ENCODE peak calls at places on chromosome 1, in five cellular contexts. U is GM12878, K is HEK293T, X is H1, Q is HepG2. Y is an unnamed sample.

GRCh38 chr1:206693029-206693428 is 8.3 kb downstream of the MAPKAPK2 start:
- DNase-seq in U (no peak), K (no peak), X (no peak), Q (no peak), Y (no peak)

GRCh38 chr1:218698181-218698580 is 353.0 kb downstream of the TGFB2 start:
- DNase-seq in U (no peak), K (no peak), X (no peak), Q (no peak), Y (no peak)

GRCh38 chr1:179809506-179810366 is 66.6 kb downstream of the FAM163A start:
- DNase-seq in U (peak), K (peak), X (peak), Q (peak), Y (peak)

GRCh38 chr1:201568859-201569294 is 29.9 kb downstream of the NAV1 start:
- DNase-seq in U (no peak), K (no peak), X (no peak), Q (no peak), Y (no peak)

GRCh38 chr1:41108696-41109284 is 87.3 kb upstream of the SLFNL1 start:
- DNase-seq in U (no peak), K (no peak), X (no peak), Q (no peak), Y (no peak)

GRCh38 chr1:67855444-67855843 is 22.2 kb upstream of the GNG12 start:
- DNase-seq in U (no peak), K (no peak), X (no peak), Q (no peak), Y (no peak)

GRCh38 chr1:13808729-13809131 is 108.7 kb downstream of the PRDM2 start:
- DNase-seq in U (no peak), K (no peak), X (no peak), Q (no peak), Y (no peak)

GRCh38 chr1:155104605-155105534 is 22.8 kb upstream of the EFNA1 start:
- DNase-seq in U (no peak), K (no peak), X (no peak), Q (no peak), Y (no peak)

GRCh38 chr1:228371741-228372182 is 34.9 kb downstream of the TRIM11 start:
- DNase-seq in U (no peak), K (no peak), X (no peak), Q (no peak), Y (no peak)

GRCh38 chr1:172430128-172430454 is 9.6 kb downstream of the C1orf105 start:
- DNase-seq in U (no peak), K (no peak), X (no peak), Q (no peak), Y (no peak)
- TF ChIP-seq SUZ12 in U (no peak), K (no peak), X (no peak), Q (no peak), Y (no peak)

GRCh38 chr1:56426587-56426986 is 152.8 kb downstream of the PLPP3 start:
- DNase-seq in U (no peak), K (no peak), X (no peak), Q (no peak), Y (no peak)

GRCh38 chr1:56425494-56425860 is 153.9 kb downstream of the PLPP3 start:
- DNase-seq in U (no peak), K (no peak), X (no peak), Q (no peak), Y (no peak)

GRCh38 chr1:56429288-56429687 is 150.1 kb downstream of the PLPP3 start:
- DNase-seq in U (no peak), K (no peak), X (no peak), Q (no peak), Y (no peak)

GRCh38 chr1:56423716-56424115 is 155.6 kb downstream of the PLPP3 start:
- DNase-seq in U (no peak), K (no peak), X (no peak), Q (no peak), Y (no peak)

GRCh38 chr1:56424744-56425493 is 154.4 kb downstream of the PLPP3 start:
- DNase-seq in U (no peak), K (no peak), X (no peak), Q (peak), Y (peak)
- TF ChIP-seq SUZ12 in U (no peak), K (no peak), X (no peak), Q (no peak), Y (no peak)

DNA sequence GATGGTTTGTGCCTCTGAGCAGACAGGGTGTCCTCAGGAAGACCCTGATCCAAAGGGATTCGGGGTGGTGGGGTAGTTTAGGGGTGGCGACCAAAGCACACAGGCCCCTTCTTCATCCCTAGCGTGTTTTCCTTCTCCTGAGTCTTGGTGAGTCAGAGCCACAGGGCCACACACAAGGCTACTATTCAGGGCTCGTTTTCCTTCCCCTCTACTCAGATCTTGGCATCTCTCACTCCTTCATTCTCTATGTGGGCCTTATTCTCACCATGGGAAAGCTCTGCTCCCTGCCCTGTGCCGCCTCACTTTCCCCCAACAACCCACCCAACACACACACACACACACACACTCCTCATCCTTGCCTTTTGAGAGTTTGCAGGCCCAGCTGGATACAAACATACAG is 43.6 kb upstream of the WNT2B start:
- DNase-seq in U (no peak), K (no peak), X (no peak), Q (no peak), Y (no peak)
- TF ChIP-seq SUZ12 in U (no peak), K (no peak), X (no peak), Q (no peak), Y (no peak)

GRCh38 chr1:47420547-47420946 is 4.5 kb downstream of the FOXE3 start:
- DNase-seq in U (no peak), K (no peak), X (no peak), Q (no peak), Y (no peak)

GRCh38 chr1:47418681-47419272 is 2.7 kb downstream of the FOXE3 start:
- DNase-seq in U (no peak), K (no peak), X (no peak), Q (no peak), Y (no peak)

GRCh38 chr1:47423872-47424271 is 7.8 kb downstream of the FOXE3 start:
- DNase-seq in U (no peak), K (no peak), X (no peak), Q (no peak), Y (no peak)

DNA sequence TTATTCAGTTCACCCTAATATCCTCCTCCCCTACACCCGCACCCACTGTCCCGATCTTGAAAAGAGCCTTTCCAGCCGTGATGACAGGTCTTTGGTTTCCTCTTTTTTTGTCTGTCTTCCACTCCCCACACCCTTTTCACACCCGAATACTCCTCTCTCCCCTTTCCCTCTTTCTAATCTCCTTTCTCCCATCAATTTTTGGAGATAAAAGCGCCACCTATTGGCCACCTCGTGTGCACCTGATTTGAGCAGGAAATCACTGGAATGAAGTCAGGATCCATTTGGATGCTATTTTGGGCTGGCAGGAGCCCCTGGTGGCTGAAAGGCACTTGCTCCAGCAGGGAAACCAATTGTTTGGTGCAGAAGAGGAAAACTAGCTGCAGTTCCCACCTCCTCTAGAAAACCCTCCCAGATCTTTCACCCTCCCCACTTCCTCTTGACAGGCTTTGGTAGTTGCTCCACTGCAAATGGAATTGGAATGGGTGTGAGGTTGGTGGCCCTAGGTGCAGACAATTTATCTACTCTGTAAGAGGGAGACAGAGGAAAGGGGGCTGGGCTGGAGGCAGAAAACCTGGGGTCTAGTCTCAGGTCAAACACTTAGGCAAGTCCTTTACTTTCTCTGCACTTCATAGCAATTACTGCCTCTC is 8.4 kb downstream of the FOXE3 start:
- DNase-seq in U (no peak), K (peak), X (no peak), Q (peak), Y (peak)
- TF ChIP-seq SUZ12 in U (no peak), K (no peak), X (no peak), Q (no peak), Y (no peak)

GRCh38 chr1:29998686-29999085 is 724.7 kb downstream of the MATN1 start:
- DNase-seq in U (no peak), K (no peak), X (no peak), Q (no peak), Y (no peak)
- TF ChIP-seq SUZ12 in U (no peak), K (no peak), X (no peak), Q (no peak), Y (no peak)

DNA sequence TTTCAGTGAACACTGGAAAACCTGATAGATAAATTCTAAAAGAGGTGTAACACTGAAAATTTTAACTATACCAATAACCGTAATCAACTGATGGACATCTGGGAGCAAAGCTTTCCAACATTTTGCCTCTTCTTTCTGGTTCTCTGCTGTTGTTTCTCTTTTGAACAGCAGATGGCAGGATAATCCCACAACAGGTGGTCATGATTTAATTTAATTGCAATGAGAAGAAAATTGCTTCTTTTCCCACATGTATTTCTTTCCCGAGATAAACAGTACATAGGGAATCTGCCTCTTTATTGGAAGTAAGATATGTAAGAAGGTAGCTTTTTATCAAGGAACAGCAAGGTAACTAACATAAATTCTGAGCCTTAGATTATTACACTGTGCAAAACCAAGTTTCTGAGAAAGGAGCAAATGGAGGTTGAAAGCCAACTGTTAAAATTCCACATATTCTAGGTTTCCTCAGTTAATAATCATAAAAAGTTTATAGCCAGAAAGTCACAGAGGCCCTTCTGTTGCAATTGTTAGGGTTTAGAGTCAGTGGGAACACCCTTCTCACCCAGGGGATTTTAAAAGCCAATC is 72.9 kb downstream of the RPS6KA1 start:
- DNase-seq in U (no peak), K (peak), X (no peak), Q (peak), Y (no peak)
- TF ChIP-seq SUZ12 in U (no peak), K (no peak), X (no peak), Q (no peak), Y (no peak)

GRCh38 chr1:182789138-182790076 is at the start of gene NPL:
- DNase-seq in U (peak), K (peak), X (no peak), Q (peak), Y (peak)
- TF ChIP-seq SUZ12 in U (no peak), K (no peak), X (peak), Q (peak), Y (peak)

GRCh38 chr1:50779811-50780210 is 180.3 kb downstream of the FAF1 start:
- DNase-seq in U (no peak), K (no peak), X (no peak), Q (no peak), Y (no peak)

GRCh38 chr1:50775740-50776139 is 184.3 kb downstream of the FAF1 start:
- DNase-seq in U (no peak), K (no peak), X (no peak), Q (no peak), Y (no peak)

GRCh38 chr1:50780797-50781196 is 179.3 kb downstream of the FAF1 start:
- DNase-seq in U (no peak), K (no peak), X (no peak), Q (no peak), Y (no peak)

GRCh38 chr1:50774759-50775351 is 185.2 kb downstream of the FAF1 start:
- DNase-seq in U (peak), K (peak), X (no peak), Q (peak), Y (peak)
- TF ChIP-seq SUZ12 in U (no peak), K (no peak), X (no peak), Q (no peak), Y (no peak)

DNA sequence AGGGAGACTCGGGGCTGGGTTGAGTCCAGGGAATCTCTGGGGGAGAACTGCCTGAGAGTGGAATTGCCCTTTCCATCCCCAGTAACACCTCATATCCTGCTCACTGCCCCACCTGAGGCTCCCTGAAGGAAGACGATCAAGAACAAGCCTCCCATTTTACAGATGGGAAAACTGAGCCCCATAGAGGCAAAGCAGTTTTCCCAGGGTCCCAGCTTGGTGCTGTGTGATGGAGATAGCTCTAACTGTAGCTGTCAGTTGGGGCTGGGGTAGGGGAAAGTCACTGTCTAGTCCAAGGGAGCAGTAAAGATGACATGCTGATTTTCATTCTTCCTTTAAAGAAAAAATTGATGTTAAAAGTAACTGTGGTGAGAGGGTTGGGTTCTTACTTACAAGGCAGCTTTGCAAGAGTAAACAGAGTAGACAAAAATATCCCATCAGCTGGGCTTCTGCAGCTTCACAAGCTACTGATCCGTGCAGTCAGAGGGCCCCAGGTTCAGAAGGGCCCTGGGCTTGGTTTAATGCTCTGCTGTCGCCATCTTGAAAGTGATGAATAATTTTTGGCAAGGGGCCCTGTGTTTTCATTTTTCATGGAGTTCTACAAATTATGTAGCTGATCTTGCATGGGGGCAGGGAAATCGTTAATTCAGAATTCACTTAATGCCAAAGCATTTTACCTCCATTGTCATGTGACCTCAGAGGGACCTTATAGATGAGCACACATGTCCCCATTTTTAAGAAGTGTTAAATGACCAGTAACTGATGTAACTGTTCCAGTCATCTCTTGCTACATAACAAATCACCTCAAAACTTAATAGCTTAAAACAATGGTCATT is 17.6 kb upstream of the TNFRSF1B start:
- DNase-seq in U (no peak), K (no peak), X (no peak), Q (no peak), Y (no peak)
- TF ChIP-seq SUZ12 in U (no peak), K (no peak), X (no peak), Q (no peak), Y (no peak)

GRCh38 chr1:47437518-47438320 is at the start of gene FOXD2:
- DNase-seq in U (peak), K (peak), X (peak), Q (peak), Y (peak)
- TF ChIP-seq SUZ12 in U (no peak), K (no peak), X (peak), Q (no peak), Y (no peak)